ENCODE peak calls at places on chromosomes 16 and 17, in ten cellular contexts. D is endothelial cell of umbilical vein, Z is astrocyte of the spinal cord, F is pancreas, O is K562, V is fibroblast of lung, A is bronchial epithelial cell, H is mucosa of descending colon, P is retinal pigment epithelial cell, X is ovary. U is an unnamed sample.

GRCh38 chr17:45013021-45013997 is 38.1 kb downstream of the DCAKD start:
- DNase-seq in D (no peak), Z (peak), F (no peak), O (no peak), V (peak), A (no peak), H (no peak), P (no peak), X (no peak), U (no peak)

GRCh38 chr16:50252082-50252611 is 14.2 kb upstream of the ADCY7 start:
- DNase-seq in D (no peak), Z (no peak), F (peak), O (no peak), V (no peak), A (no peak), H (no peak), P (no peak), X (peak), U (peak)

GRCh38 chr16:19907161-19907992 is 22.7 kb upstream of the GPRC5B start:
- DNase-seq in D (peak), Z (peak), F (peak), O (peak), V (peak), A (peak), H (peak), P (no peak), X (peak), U (peak)

GRCh38 chr16:67509016-67509415 is 19.6 kb upstream of the RIPOR1 start:
- DNase-seq in D (no peak), Z (no peak), F (no peak), O (no peak), V (no peak), A (no peak), H (no peak), P (no peak), X (no peak), U (no peak)

GRCh38 chr17:71970312-71970711 is 150.5 kb upstream of the SOX9 start:
- DNase-seq in D (no peak), Z (peak), F (no peak), O (no peak), V (no peak), A (peak), H (peak), P (no peak), X (no peak), U (no peak)

GRCh38 chr17:28384281-28385036 is 13.0 kb downstream of the SARM1 start:
- DNase-seq in D (peak), Z (no peak), F (peak), O (no peak), V (no peak), A (peak), H (peak), P (no peak), X (no peak), U (peak)

GRCh38 chr17:71224824-71225575 is 895.8 kb upstream of the SOX9 start:
- DNase-seq in D (no peak), Z (peak), F (no peak), O (no peak), V (peak), A (no peak), H (peak), P (no peak), X (no peak), U (no peak)

GRCh38 chr17:68532826-68533225 is 20.6 kb downstream of the PRKAR1A start:
- DNase-seq in D (no peak), Z (no peak), F (no peak), O (no peak), V (no peak), A (no peak), H (no peak), P (no peak), X (no peak), U (no peak)

GRCh38 chr16:27208809-27209208 is 5.5 kb downstream of the KDM8 start:
- DNase-seq in D (no peak), Z (peak), F (no peak), O (no peak), V (no peak), A (no peak), H (no peak), P (no peak), X (no peak), U (no peak)

GRCh38 chr17:77622627-77623026 is 335.9 kb upstream of the TNRC6C start:
- DNase-seq in D (no peak), Z (no peak), F (no peak), O (no peak), V (no peak), A (peak), H (no peak), P (no peak), X (no peak), U (no peak)

GRCh38 chr17:59848778-59849177 is 44.0 kb downstream of the TUBD1 start:
- DNase-seq in D (no peak), Z (no peak), F (peak), O (no peak), V (peak), A (no peak), H (peak), P (no peak), X (no peak), U (no peak)

GRCh38 chr16:17377360-17378324 is 93.1 kb downstream of the XYLT1 start:
- DNase-seq in D (no peak), Z (no peak), F (no peak), O (no peak), V (no peak), A (no peak), H (no peak), P (no peak), X (no peak), U (no peak)

GRCh38 chr16:1706386-1707192 is 594 bp downstream of the MAPK8IP3 start:
- DNase-seq in D (no peak), Z (no peak), F (peak), O (peak), V (peak), A (no peak), H (peak), P (no peak), X (peak), U (no peak)

GRCh38 chr17:31078290-31078689 is 16.5 kb upstream of the NF1 start:
- DNase-seq in D (no peak), Z (no peak), F (no peak), O (no peak), V (no peak), A (peak), H (no peak), P (no peak), X (no peak), U (no peak)

GRCh38 chr17:72927146-72927545 is 165.3 kb downstream of the SLC39A11 start:
- DNase-seq in D (no peak), Z (no peak), F (no peak), O (no peak), V (no peak), A (no peak), H (no peak), P (no peak), X (no peak), U (no peak)

GRCh38 chr16:84834403-84834772 is 14.6 kb downstream of the CRISPLD2 start:
- DNase-seq in D (no peak), Z (no peak), F (no peak), O (no peak), V (peak), A (no peak), H (no peak), P (no peak), X (no peak), U (no peak)

GRCh38 chr16:57289391-57290257 is 5.2 kb upstream of the PLLP start:
- DNase-seq in D (no peak), Z (no peak), F (no peak), O (no peak), V (no peak), A (no peak), H (no peak), P (no peak), X (no peak), U (no peak)

GRCh38 chr17:81295678-81296381 is 723 bp upstream of the SLC38A10 start:
- DNase-seq in D (peak), Z (peak), F (peak), O (no peak), V (peak), A (peak), H (peak), P (peak), X (no peak), U (no peak)

GRCh38 chr16:85844786-85845185 is 45.3 kb downstream of the COX4I1 start:
- DNase-seq in D (no peak), Z (no peak), F (no peak), O (no peak), V (peak), A (no peak), H (peak), P (no peak), X (no peak), U (no peak)

GRCh38 chr16:55273959-55274358 is 50.0 kb upstream of the IRX6 start:
- DNase-seq in D (no peak), Z (no peak), F (no peak), O (no peak), V (no peak), A (no peak), H (no peak), P (no peak), X (no peak), U (no peak)

GRCh38 chr17:77127735-77128361 is 12.9 kb upstream of the SEC14L1 start:
- DNase-seq in D (no peak), Z (peak), F (no peak), O (no peak), V (no peak), A (no peak), H (peak), P (no peak), X (no peak), U (peak)

GRCh38 chr16:85316321-85316919 is 204.1 kb upstream of the CIBAR2 start:
- DNase-seq in D (peak), Z (peak), F (peak), O (peak), V (peak), A (peak), H (peak), P (no peak), X (peak), U (no peak)

GRCh38 chr17:45232514-45233422 is 11.1 kb downstream of the FMNL1 start:
- DNase-seq in D (no peak), Z (no peak), F (no peak), O (no peak), V (no peak), A (no peak), H (no peak), P (no peak), X (no peak), U (no peak)

GRCh38 chr17:43890240-43890639 is 17.1 kb downstream of the MPP2 start:
- DNase-seq in D (no peak), Z (no peak), F (no peak), O (no peak), V (no peak), A (no peak), H (no peak), P (no peak), X (no peak), U (no peak)

GRCh38 chr17:48591435-48592077 is 1.5 kb upstream of the HOXB3 start:
- DNase-seq in D (no peak), Z (no peak), F (peak), O (no peak), V (peak), A (no peak), H (no peak), P (no peak), X (no peak), U (no peak)

GRCh38 chr16:29674188-29674587 is 4.8 kb upstream of the QPRT start:
- DNase-seq in D (no peak), Z (peak), F (no peak), O (no peak), V (peak), A (no peak), H (peak), P (no peak), X (peak), U (peak)

GRCh38 chr17:79072544-79072943 is 2.1 kb upstream of the ENGASE start:
- DNase-seq in D (no peak), Z (no peak), F (peak), O (no peak), V (no peak), A (no peak), H (no peak), P (no peak), X (no peak), U (no peak)

GRCh38 chr17:11369570-11369969 is 128.6 kb downstream of the SHISA6 start:
- DNase-seq in D (no peak), Z (no peak), F (no peak), O (no peak), V (no peak), A (no peak), H (no peak), P (no peak), X (no peak), U (no peak)

GRCh38 chr17:77038860-77039555 is 101.8 kb upstream of the SEC14L1 start:
- DNase-seq in D (no peak), Z (no peak), F (no peak), O (no peak), V (no peak), A (no peak), H (no peak), P (no peak), X (no peak), U (no peak)

GRCh38 chr17:80673152-80673920 is 128.7 kb downstream of the RPTOR start:
- DNase-seq in D (peak), Z (peak), F (no peak), O (no peak), V (peak), A (no peak), H (no peak), P (no peak), X (no peak), U (no peak)

GRCh38 chr17:65389426-65389825 is 172.0 kb downstream of the AXIN2 start:
- DNase-seq in D (no peak), Z (peak), F (no peak), O (no peak), V (no peak), A (no peak), H (no peak), P (no peak), X (no peak), U (no peak)

GRCh38 chr16:84885024-84885910 is 65.5 kb downstream of the CRISPLD2 start:
- DNase-seq in D (peak), Z (peak), F (no peak), O (no peak), V (no peak), A (no peak), H (no peak), P (no peak), X (no peak), U (peak)

GRCh38 chr16:14427371-14427948 is 202.6 kb downstream of the PARN start:
- DNase-seq in D (no peak), Z (peak), F (peak), O (no peak), V (no peak), A (no peak), H (no peak), P (no peak), X (no peak), U (no peak)

DNA sequence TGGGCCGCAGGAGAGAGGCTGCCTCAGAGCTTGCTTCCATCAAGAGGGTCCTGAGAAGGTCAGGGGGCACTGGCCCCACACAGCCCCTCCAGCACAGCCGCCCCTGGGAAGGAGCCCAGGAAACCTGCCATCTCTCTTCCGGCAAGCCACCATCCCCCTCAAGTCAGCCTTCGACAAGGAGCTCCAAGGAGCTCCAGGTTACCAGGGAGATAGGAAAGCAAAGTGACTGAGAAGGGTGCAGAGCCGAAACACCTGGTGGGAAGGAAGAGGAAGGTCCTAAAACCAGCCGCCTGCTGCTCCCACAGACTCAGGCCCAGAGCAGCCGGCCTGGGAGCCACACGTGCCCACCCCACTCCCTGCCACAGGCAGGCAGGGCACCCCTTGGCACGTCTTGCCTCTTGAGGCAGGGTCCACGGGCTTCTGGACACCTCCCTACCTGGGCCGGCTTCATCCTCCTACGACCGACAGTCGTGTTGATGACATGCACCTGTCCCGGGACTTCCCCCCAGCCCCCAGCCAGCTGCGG is 80.7 kb downstream of the TIMM22 start:
- DNase-seq in D (no peak), Z (no peak), F (no peak), O (no peak), V (no peak), A (no peak), H (no peak), P (no peak), X (no peak), U (no peak)
- H3K4me3 ChIP-seq in D (no peak), Z (no peak), F (no peak), O (no peak), V (no peak), A (no peak), H (no peak), P (no peak), X (no peak), U (no peak)

DNA sequence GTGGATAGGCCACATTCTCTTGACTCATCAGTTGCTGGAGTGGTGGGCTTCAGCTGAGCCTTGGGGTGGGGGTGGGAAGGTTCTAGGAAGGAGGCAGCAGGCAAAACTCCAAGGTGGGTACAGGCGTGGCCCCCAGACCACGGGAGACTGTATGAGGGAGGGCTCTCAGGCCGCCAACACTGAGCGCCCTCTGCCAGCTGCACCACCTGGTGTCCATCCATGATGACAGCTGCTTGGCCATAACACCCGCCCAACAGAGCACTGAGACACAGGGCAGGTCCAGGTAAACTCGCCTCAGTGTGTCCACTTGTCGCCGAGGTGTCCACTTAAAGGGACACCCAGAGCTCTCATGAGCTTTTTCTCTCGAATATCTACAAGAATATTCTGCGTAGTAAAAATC is 133.5 kb downstream of the C16orf95 start:
- DNase-seq in D (no peak), Z (no peak), F (no peak), O (no peak), V (no peak), A (no peak), H (no peak), P (no peak), X (no peak), U (no peak)
- TF ChIP-seq CTCF in D (no peak), Z (no peak), F (no peak), O (no peak), V (no peak), A (no peak), H (no peak), P (no peak), X (no peak), U (no peak)

DNA sequence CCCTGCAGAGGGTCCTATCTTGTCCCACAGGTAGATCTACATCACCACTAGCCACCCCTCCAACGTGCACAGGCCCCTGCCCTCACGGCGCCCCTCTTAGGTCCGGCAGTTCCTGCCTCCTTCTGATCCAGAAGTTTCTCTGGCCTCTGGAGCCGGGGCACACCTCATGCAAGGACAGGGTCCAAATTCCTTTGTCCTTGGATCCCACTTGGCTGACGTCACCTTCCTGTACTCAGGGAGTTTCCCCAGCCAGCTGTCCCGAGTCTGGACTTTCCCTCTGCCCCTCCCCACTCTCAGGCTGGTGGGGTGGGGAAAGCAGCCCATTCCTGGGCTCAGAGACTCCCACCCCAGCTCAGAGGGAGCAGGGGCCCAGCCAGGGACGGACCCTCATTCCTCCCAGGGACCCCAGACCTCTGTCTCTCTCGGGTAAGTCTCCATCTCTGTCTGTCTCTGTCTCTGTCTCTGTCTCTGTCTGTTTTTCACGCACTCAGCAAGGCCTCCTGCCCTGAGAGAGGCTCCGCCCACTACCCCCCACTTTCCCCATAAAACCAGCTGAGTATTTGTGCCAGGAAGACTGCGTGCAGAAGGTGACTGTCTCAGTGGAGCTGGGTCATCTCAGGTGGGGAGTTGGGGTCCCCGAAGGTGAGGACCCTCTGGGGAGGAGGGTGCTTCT is at the start of gene IL32:
- DNase-seq in D (peak), Z (peak), F (peak), O (no peak), V (peak), A (peak), H (peak), P (no peak), X (peak), U (no peak)
- H3K4me3 ChIP-seq in D (no peak), Z (no peak), F (peak), O (no peak), V (no peak), A (peak), H (peak), P (no peak), X (peak), U (peak)

DNA sequence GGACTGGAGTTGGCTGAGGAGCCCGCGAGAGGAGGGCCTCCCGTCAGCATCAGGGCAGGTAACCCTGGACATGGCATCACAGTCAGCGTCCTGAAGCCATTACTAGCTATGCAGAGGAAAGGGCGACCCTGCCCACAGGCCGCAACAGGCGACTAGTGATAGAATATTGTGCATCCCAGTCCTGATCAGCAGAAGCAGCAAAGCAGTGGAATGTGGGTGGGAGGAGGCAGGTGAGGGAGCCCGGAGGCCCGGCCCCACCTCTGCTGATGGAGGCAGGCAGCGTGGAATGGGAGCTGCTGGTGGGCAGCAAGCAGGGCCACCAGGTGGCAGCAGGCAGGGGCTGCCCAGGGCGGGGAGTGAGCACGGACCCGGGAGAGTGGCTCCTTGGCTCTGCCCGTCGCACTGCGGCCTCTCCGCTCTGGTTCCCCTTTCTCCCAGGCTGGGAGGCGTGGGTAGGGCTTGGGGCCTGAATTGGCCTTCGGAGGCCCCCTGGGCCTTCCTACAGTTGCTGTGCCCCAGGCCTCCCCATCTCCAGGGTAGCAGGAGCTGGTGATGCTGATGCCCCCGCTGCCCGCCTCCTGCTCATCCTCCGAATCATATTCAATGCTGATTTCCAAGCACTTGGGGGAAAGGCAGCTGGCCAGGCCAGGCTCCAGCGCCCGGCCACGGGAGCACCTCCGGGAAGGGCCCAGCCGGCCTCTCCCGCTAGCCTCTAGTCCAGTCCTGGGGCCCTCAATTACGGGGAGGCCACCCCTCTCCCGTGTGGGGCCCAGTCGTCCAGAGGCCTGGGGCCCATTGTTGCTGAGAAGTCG is 20.2 kb downstream of the TSPOAP1 start:
- DNase-seq in D (no peak), Z (no peak), F (peak), O (no peak), V (no peak), A (no peak), H (no peak), P (no peak), X (no peak), U (peak)
- TF ChIP-seq CTCF in D (peak), Z (peak), F (no peak), O (peak), V (peak), A (peak), H (no peak), P (peak), X (no peak), U (peak)

GRCh38 chr17:34254146-34254545 is 939 bp upstream of the CCL2 start:
- DNase-seq in D (peak), Z (peak), F (no peak), O (no peak), V (peak), A (peak), H (no peak), P (no peak), X (no peak), U (no peak)

GRCh38 chr17:34255841-34256240 is 756 bp downstream of the CCL2 start:
- DNase-seq in D (peak), Z (no peak), F (no peak), O (no peak), V (no peak), A (no peak), H (no peak), P (no peak), X (no peak), U (no peak)

GRCh38 chr17:34257299-34257985 is 2.4 kb downstream of the CCL2 start:
- DNase-seq in D (peak), Z (no peak), F (no peak), O (no peak), V (no peak), A (no peak), H (no peak), P (no peak), X (no peak), U (no peak)

GRCh38 chr17:34254651-34255380 is at the start of gene CCL2:
- DNase-seq in D (peak), Z (peak), F (no peak), O (no peak), V (peak), A (peak), H (peak), P (peak), X (peak), U (no peak)

GRCh38 chr17:34255381-34255732 is 272 bp downstream of the CCL2 start:
- DNase-seq in D (no peak), Z (no peak), F (no peak), O (no peak), V (no peak), A (no peak), H (no peak), P (no peak), X (no peak), U (no peak)
- H3K4me3 ChIP-seq in D (no peak), Z (peak), F (no peak), O (no peak), V (peak), A (no peak), H (no peak), P (peak), X (peak), U (peak)